ENCODE peak calls at places on chromosomes 11 and 22, in seven cellular contexts. C, Z, P, G, S, T and Y are unnamed samples.

GRCh38 chr11:84720706-84721402 is 906.3 kb downstream of the DLG2 start:
- DNase-seq in G (no peak), C (peak), P (peak), S (peak), T (peak), Z (no peak), Y (no peak)

GRCh38 chr11:122068096-122068495 is 47.9 kb downstream of the BLID start:
- DNase-seq in G (no peak), S (no peak), Z (no peak), P (no peak), T (no peak), C (no peak), Y (no peak)

GRCh38 chr11:125348704-125349635 is 147.1 kb downstream of the FEZ1 start:
- DNase-seq in C (peak), G (peak), S (peak), T (peak), P (peak), Z (peak), Y (peak)

GRCh38 chr11:95805869-95806268 is 15.6 kb downstream of the CEP57 start:
- DNase-seq in P (no peak), S (no peak), C (no peak), T (no peak), G (no peak), Z (no peak), Y (no peak)

GRCh38 chr11:104148074-104148473 is 15.9 kb downstream of the PDGFD start:
- DNase-seq in C (no peak), P (no peak), G (no peak), S (no peak), Z (no peak), T (no peak), Y (no peak)

GRCh38 chr11:59206635-59207034 is 6.1 kb downstream of the MPEG1 start:
- DNase-seq in P (peak), G (no peak), S (peak), T (no peak), C (peak), Z (no peak), Y (peak)

GRCh38 chr11:67357831-67358555 is 4.6 kb upstream of the POLD4 start:
- DNase-seq in P (no peak), G (no peak), Z (no peak), C (peak), T (no peak), S (no peak), Y (no peak)

GRCh38 chr22:37843746-37844089 is 416 bp downstream of the ANKRD54 start:
- DNase-seq in P (peak), C (peak), T (no peak), Z (no peak), S (no peak), G (peak), Y (peak)

GRCh38 chr11:4187055-4187988 is 92.7 kb downstream of the RRM1 start:
- DNase-seq in G (peak), T (peak), Z (peak), S (peak), P (peak), C (peak), Y (peak)

GRCh38 chr11:65692367-65692766 is 19.7 kb upstream of the KAT5 start:
- DNase-seq in T (no peak), C (no peak), Z (no peak), G (no peak), S (no peak), P (peak), Y (no peak)

GRCh38 chr11:115624065-115624464 is 119.8 kb upstream of the CADM1 start:
- DNase-seq in S (no peak), P (no peak), G (no peak), C (no peak), Z (no peak), T (no peak), Y (no peak)

GRCh38 chr11:115360186-115360824 is 143.9 kb downstream of the CADM1 start:
- DNase-seq in P (no peak), C (no peak), T (no peak), G (no peak), S (no peak), Z (no peak), Y (no peak)

GRCh38 chr11:26865703-26866102 is 128.2 kb upstream of the FIBIN start:
- DNase-seq in S (no peak), P (no peak), T (no peak), Z (no peak), C (no peak), G (no peak), Y (no peak)

GRCh38 chr11:57546869-57547518 is 9.6 kb downstream of the SMTNL1 start:
- DNase-seq in S (peak), G (no peak), P (no peak), T (no peak), C (no peak), Z (no peak), Y (no peak)

GRCh38 chr11:111910637-111911562 is 670 bp downstream of the CRYAB start:
- DNase-seq in T (peak), Z (no peak), C (no peak), P (no peak), G (no peak), S (no peak), Y (no peak)

GRCh38 chr22:40452730-40453487 is 82.5 kb downstream of the SGSM3 start:
- DNase-seq in C (no peak), Z (no peak), S (no peak), T (no peak), G (no peak), P (no peak), Y (no peak)

GRCh38 chr11:119701591-119702260 is 27.3 kb downstream of the NECTIN1 start:
- DNase-seq in S (no peak), G (no peak), Z (no peak), C (no peak), P (no peak), T (no peak), Y (no peak)

GRCh38 chr11:12050911-12051667 is 42.7 kb upstream of the DKK3 start:
- DNase-seq in G (no peak), S (no peak), T (no peak), C (no peak), P (no peak), Z (no peak), Y (no peak)

GRCh38 chr11:69515271-69516245 is 34.1 kb downstream of the LINC01488 start:
- DNase-seq in Z (peak), P (no peak), G (no peak), T (no peak), C (no peak), S (peak), Y (no peak)

GRCh38 chr11:93984205-93984586 is 37.0 kb upstream of the HEPHL1 start:
- DNase-seq in C (no peak), Z (no peak), P (no peak), G (no peak), S (no peak), T (no peak), Y (no peak)

GRCh38 chr22:26848244-26848920 is 191.0 kb downstream of the MIAT start:
- DNase-seq in T (no peak), G (no peak), Z (no peak), S (no peak), C (no peak), P (no peak), Y (peak)

GRCh38 chr11:96293109-96293508 is 49.9 kb downstream of the MAML2 start:
- DNase-seq in C (no peak), G (no peak), T (no peak), Z (no peak), S (no peak), P (no peak), Y (no peak)

GRCh38 chr11:114399490-114399889 is 821 bp downstream of the C11orf71 start:
- DNase-seq in S (no peak), C (peak), Z (no peak), T (no peak), P (no peak), G (no peak), Y (no peak)

GRCh38 chr22:27405672-27406388 is 395.7 kb downstream of the MN1 start:
- DNase-seq in Z (no peak), T (peak), G (no peak), P (peak), S (peak), C (peak), Y (peak)

GRCh38 chr22:40050258-40050657 is 55.5 kb downstream of the FAM83F start:
- DNase-seq in Z (no peak), S (peak), P (peak), T (no peak), G (no peak), C (no peak), Y (no peak)

GRCh38 chr22:45889539-45890350 is 87.2 kb downstream of the WNT7B start:
- DNase-seq in C (no peak), S (no peak), G (no peak), Z (no peak), T (no peak), P (no peak), Y (no peak)

GRCh38 chr11:92482502-92482901 is 257.9 kb downstream of the FAT3 start:
- DNase-seq in Z (no peak), S (no peak), C (no peak), T (no peak), P (no peak), G (no peak), Y (no peak)

GRCh38 chr11:120060512-120060911 is 77.4 kb downstream of the TRIM29 start:
- DNase-seq in P (no peak), G (no peak), T (no peak), C (no peak), S (no peak), Z (no peak), Y (no peak)

GRCh38 chr22:28711820-28712777 is 29.5 kb downstream of the CHEK2 start:
- DNase-seq in T (no peak), Z (peak), S (peak), G (no peak), C (no peak), P (no peak), Y (no peak)

GRCh38 chr22:33380789-33381530 is 322.8 kb upstream of the SYN3 start:
- DNase-seq in T (no peak), P (no peak), G (no peak), S (peak), Z (no peak), C (no peak), Y (no peak)

GRCh38 chr11:795638-796564 is 2.2 kb downstream of the SLC25A22 start:
- DNase-seq in P (peak), G (peak), Z (peak), C (peak), T (peak), S (peak), Y (peak)

DNA sequence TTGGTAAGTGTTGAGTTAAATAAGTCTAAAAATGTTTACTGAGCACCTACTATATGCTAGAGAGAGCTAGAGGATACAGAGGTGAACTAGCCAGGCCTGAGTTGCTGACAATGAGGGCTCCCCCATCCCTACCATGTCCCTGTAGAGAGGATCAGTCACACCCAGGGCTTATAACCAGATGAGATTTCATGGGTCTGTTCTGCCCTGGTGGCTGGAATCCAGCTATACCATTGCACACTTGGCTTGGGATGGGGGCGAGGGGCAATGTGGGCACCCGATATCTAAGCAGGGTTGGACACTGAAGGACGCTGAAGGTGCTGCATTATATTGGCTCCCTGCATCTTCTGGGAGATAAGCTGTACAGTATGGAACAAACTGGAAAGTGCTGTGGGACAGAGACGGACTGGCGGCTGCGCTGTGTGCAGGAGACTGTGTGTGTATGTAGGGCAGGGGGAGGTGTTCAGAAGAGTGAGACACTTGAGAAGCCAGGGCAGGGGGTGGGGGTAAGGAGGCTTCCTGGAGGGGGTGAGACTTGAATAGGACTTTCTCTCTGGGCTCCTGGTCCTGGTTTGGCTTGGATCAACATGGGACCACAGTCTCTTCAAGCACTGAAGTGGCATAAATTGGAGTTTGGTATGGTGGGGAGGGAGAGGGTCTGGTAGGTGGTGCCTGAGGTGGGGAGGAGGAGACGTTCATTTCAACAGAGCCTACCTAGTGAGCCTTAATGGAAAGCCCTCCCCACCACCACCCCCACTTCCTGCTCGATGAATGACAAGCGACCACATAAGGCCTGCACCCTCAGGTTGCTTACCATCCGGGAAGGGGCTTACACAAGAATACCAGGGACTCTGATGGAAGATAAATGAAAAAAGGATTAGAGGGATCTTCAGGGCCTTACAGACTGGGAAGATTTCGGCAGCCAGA is 1.8 kb downstream of the CD82 start:
- DNase-seq in G (no peak), C (no peak), Z (no peak), S (peak), T (no peak), P (no peak), Y (no peak)
- TF ChIP-seq CTCF in G (no peak), C (no peak), Z (no peak), S (no peak), T (no peak), P (no peak), Y (no peak)

DNA sequence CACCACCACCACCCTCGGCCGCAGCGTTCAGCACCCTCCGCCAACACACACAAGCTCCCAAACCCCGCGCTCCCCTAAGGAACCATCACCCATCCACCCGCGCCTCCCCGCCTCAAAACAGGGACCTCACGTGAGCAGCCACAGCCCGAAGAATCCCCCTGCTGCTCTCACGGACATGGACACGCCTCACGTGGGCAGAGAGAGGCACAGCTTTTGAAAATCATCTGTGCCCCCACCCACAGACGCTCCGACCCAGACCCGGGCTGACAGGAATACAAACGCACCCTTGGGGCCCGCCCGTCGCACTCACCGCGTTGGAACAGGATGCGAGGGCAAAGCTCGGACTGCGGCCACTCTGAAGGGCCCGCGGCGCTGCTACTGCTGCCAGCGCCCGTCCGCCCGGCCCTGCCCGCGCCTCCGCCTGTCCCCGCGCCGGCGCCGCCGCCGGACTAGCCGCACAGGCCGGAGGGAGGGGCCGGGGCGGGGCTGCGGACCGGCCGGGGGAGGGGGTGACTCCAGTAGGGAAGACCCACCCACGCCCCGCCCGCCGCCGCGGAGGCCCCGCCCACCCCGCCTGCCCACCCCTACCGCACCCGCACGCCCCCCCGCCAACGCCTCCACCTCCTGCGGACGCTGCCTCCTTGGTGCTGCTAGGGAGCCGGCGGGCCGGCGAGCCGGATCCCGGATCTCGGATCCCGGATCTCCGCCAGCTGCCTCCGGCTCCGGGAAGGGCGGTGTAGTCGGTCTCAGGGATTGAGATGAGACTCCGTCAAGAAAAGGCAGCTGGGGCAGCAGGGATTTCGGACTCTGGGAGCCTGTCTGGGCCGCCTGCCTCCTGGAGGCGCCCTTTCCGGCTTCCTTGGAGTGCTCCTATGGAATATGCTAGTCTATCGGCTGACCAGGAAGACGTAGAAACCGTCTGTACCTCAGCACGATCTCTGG is at the start of gene TRIM3:
- DNase-seq in Z (peak), C (peak), G (peak), T (peak), P (peak), S (peak), Y (peak)
- TF ChIP-seq CTCF in Z (peak), C (no peak), G (no peak), T (no peak), P (no peak), S (no peak), Y (no peak)

GRCh38 chr22:41826001-41826400 is 6.9 kb upstream of the SREBF2 start:
- DNase-seq in G (no peak), T (no peak), C (no peak), Z (no peak), P (no peak), S (no peak), Y (no peak)

GRCh38 chr22:41825376-41825775 is 7.5 kb upstream of the SREBF2 start:
- DNase-seq in S (no peak), P (no peak), C (no peak), Z (no peak), G (no peak), T (no peak), Y (no peak)

GRCh38 chr22:41820447-41820846 is 12.5 kb upstream of the SREBF2 start:
- DNase-seq in P (no peak), G (no peak), S (no peak), T (no peak), Z (no peak), C (no peak), Y (no peak)

GRCh38 chr22:41821449-41822030 is 11.4 kb upstream of the SREBF2 start:
- DNase-seq in G (no peak), T (no peak), C (no peak), P (no peak), Z (no peak), S (peak), Y (no peak)

GRCh38 chr22:41822289-41823057 is 10.4 kb upstream of the SREBF2 start:
- DNase-seq in Z (no peak), T (no peak), S (peak), G (no peak), C (no peak), P (no peak), Y (peak)
- TF ChIP-seq CTCF in Z (peak), T (peak), S (peak), G (peak), C (peak), P (peak), Y (peak)

DNA sequence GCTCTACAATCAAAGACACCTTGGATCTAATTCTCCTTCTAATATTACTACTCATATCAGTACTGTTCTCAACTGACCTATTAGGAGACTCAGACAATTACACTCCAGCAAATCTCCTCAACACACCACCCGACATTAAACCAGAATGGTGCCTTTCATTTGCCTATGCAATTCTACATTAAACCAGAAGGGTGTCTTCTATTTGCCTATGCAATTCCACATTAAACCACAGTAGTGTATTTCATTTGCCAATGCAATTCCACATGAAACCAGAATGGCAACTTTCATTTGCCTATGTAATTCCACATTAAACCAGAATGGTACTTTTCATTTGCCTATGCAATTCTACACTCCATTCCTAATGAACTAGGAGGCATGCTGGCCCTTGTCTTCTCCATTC is 15.3 kb upstream of the APOL3 start:
- DNase-seq in G (no peak), C (no peak), S (no peak), T (no peak), P (no peak), Z (no peak), Y (no peak)
- TF ChIP-seq CTCF in G (no peak), C (no peak), S (no peak), T (no peak), P (no peak), Z (no peak), Y (no peak)

DNA sequence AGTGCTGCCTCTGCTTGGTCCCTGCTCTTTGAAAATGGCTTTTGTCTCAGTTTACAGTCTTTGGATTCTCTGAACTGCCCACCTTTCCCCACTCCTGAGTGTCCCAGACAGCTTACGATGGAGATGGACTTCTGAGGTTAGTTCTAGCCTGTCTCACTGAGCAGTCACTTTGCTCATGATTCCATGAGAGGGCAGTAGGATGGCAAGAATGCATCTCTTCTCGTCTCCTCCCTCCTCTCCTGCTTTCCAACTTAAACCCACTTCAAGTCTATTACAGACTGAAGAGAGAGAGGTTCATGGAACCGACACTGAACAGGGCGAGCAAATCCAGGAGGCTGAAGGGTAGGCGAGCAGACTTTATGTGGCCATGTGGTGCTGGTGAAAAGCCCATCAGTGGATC is 38.5 kb downstream of the CEP164 start:
- DNase-seq in C (no peak), Z (no peak), G (no peak), S (no peak), T (no peak), P (no peak), Y (no peak)
- TF ChIP-seq CTCF in C (no peak), Z (no peak), G (no peak), S (no peak), T (no peak), P (no peak), Y (no peak)

DNA sequence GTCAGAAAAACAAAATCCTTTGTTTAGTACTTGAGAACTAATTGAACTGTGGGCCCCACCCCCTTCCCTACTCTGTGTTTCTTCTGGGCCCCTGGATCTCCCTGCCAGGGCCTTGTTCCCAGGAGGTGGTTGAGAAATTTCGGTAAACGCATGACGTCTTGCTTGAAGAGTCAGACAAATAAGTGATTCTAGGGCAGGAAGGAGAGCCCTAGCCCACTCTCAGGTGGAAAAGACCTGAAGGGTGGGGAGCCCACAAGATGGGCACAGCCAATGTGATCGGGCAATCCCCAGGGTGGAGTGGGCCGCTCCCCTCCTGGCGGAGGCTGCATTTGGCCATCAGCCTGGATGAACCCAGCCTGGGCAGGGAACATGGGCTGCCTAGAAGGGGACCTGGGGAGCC is 16.8 kb upstream of the P2RY2 start:
- DNase-seq in C (no peak), T (no peak), S (peak), Z (no peak), G (no peak), P (peak), Y (no peak)
- TF ChIP-seq CTCF in C (no peak), T (no peak), S (no peak), Z (no peak), G (no peak), P (no peak), Y (no peak)

GRCh38 chr22:50102946-50103345 is 13.1 kb downstream of the MOV10L1 start:
- DNase-seq in S (peak), Z (no peak), G (no peak), C (no peak), P (no peak), T (no peak), Y (no peak)
- TF ChIP-seq CTCF in S (no peak), Z (no peak), G (no peak), C (no peak), P (no peak), T (no peak), Y (no peak)